ENCODE peak calls at places on chromosomes 16 and 17, in seven cellular contexts. K, C, Q, J, A, Z and N are unnamed samples.

GRCh38 chr16:85879975-85880831 is 18.8 kb upstream of the IRF8 start:
- DNase-seq in Q (no peak), C (no peak), J (no peak), Z (no peak), K (no peak), A (no peak), N (no peak)

GRCh38 chr16:19559242-19559910 is 3.9 kb downstream of the VPS35L start:
- DNase-seq in K (peak; percentile 34), C (no peak), Z (peak; percentile 26), A (peak; percentile 34), J (peak; percentile 23), Q (no peak), N (peak; percentile 63)

GRCh38 chr16:83772806-83773205 is 35.0 kb upstream of the HSBP1 start:
- DNase-seq in Q (no peak), C (no peak), J (no peak), Z (no peak), A (no peak), K (no peak), N (no peak)

GRCh38 chr17:3911271-3912053 is 4.8 kb downstream of the P2RX1 start:
- DNase-seq in A (peak; percentile 94), J (peak; percentile 71), Z (no peak), K (no peak), Q (peak; percentile 64), C (no peak), N (no peak)

GRCh38 chr16:88619859-88620655 is 18.3 kb upstream of the IL17C start:
- DNase-seq in Q (no peak), A (no peak), Z (no peak), K (no peak), J (peak; percentile 70), C (no peak), N (no peak)

GRCh38 chr16:81785138-81785924 is 6.2 kb downstream of the PLCG2 start:
- DNase-seq in C (no peak), Q (no peak), Z (no peak), A (no peak), J (no peak), K (no peak), N (no peak)

GRCh38 chr17:42675984-42676423 is 790 bp downstream of the PLEKHH3 start:
- DNase-seq in A (no peak), Q (peak; percentile 72), K (peak; percentile 34), C (no peak), Z (peak; percentile 19), J (no peak), N (peak; percentile 48)

GRCh38 chr17:61723914-61724313 is 132.9 kb upstream of the NACA2 start:
- DNase-seq in C (no peak), J (no peak), A (no peak), Z (no peak), Q (no peak), K (no peak), N (no peak)

GRCh38 chr16:24504467-24505345 is 34.7 kb upstream of the RBBP6 start:
- DNase-seq in J (peak; percentile 28), Q (peak; percentile 41), C (peak; percentile 40), K (peak; percentile 59), Z (peak; percentile 33), A (peak; percentile 55), N (peak; percentile 64)

GRCh38 chr16:69276143-69277115 is 34.7 kb upstream of the VPS4A start:
- DNase-seq in J (no peak), Q (peak; percentile 67), K (peak; percentile 28), Z (peak; percentile 91), A (no peak), C (no peak), N (no peak)

GRCh38 chr16:88614818-88615580 is 23.4 kb upstream of the IL17C start:
- DNase-seq in C (no peak), K (no peak), J (no peak), Z (no peak), A (no peak), Q (no peak), N (no peak)

GRCh38 chr17:48634446-48635208 is 8.5 kb upstream of the HOXB9 start:
- DNase-seq in K (no peak), C (no peak), Q (no peak), A (no peak), Z (no peak), J (no peak), N (no peak)

GRCh38 chr17:10119203-10120112 is 78.9 kb downstream of the GAS7 start:
- DNase-seq in C (no peak), K (no peak), A (no peak), Z (no peak), Q (peak; percentile 58), J (no peak), N (no peak)

GRCh38 chr17:48542956-48543853 is 1.7 kb downstream of the HOXB2 start:
- DNase-seq in C (peak; percentile 39), Q (no peak), K (peak; percentile 57), Z (no peak), A (peak; percentile 58), J (peak; percentile 43), N (peak; percentile 74)

GRCh38 chr16:13109171-13109570 is 207.8 kb downstream of the SHISA9 start:
- DNase-seq in A (no peak), K (no peak), Q (no peak), J (no peak), C (no peak), Z (no peak), N (no peak)

GRCh38 chr17:4559851-4560820 is at the start of gene GGT6:
- DNase-seq in J (no peak), C (no peak), A (no peak), Z (no peak), K (no peak), Q (no peak), N (no peak)

GRCh38 chr16:85415196-85415988 is 197.7 kb upstream of the GSE1 start:
- DNase-seq in Z (no peak), Q (peak; percentile 39), J (peak; percentile 4), A (no peak), K (no peak), C (no peak), N (no peak)

GRCh38 chr16:67641779-67642708 is 2.9 kb upstream of the CARMIL2 start:
- DNase-seq in A (no peak), C (no peak), J (no peak), Q (peak; percentile 73), Z (no peak), K (no peak), N (peak; percentile 23)

GRCh38 chr17:17681187-17681743 is at the start of gene RAI1:
- DNase-seq in Z (peak; percentile 71), C (peak; percentile 76), A (peak; percentile 78), Q (peak; percentile 85), J (peak; percentile 62), K (peak; percentile 83), N (peak; percentile 77)

GRCh38 chr16:87371261-87371866 is 12.2 kb downstream of the FBXO31 start:
- DNase-seq in A (no peak), K (no peak), Z (no peak), J (no peak), Q (no peak), C (no peak), N (no peak)

GRCh38 chr17:68627956-68628355 is 26.8 kb upstream of the FAM20A start:
- DNase-seq in Q (no peak), C (no peak), J (no peak), A (no peak), K (no peak), Z (no peak), N (no peak)

GRCh38 chr17:63621229-63621683 is 961 bp upstream of the MAP3K3 start:
- DNase-seq in Q (no peak), J (no peak), Z (no peak), K (no peak), C (no peak), A (no peak), N (no peak)

GRCh38 chr17:5282639-5283217 is 644 bp downstream of the RABEP1 start:
- DNase-seq in Z (no peak), C (no peak), K (no peak), J (no peak), A (no peak), Q (peak; percentile 28), N (peak; percentile 59)

GRCh38 chr16:74450236-74450635 is 29.0 kb upstream of the CLEC18B start:
- DNase-seq in A (no peak), Z (no peak), C (no peak), Q (no peak), J (no peak), K (no peak), N (no peak)

GRCh38 chr16:89495121-89495520 is 4.8 kb upstream of the ANKRD11 start:
- DNase-seq in C (no peak), Q (no peak), J (no peak), K (no peak), Z (no peak), A (no peak), N (no peak)

GRCh38 chr17:78903101-78903779 is at the start of gene CEP295NL:
- DNase-seq in Z (no peak), J (no peak), K (no peak), Q (no peak), A (no peak), C (peak; percentile 48), N (peak; percentile 21)

GRCh38 chr17:39591958-39592954 is 15.5 kb downstream of the NEUROD2 start:
- DNase-seq in K (peak; percentile 64), Z (peak; percentile 19), C (peak; percentile 70), J (no peak), Q (no peak), A (no peak), N (peak; percentile 56)

GRCh38 chr17:9021158-9021984 is at the start of gene NTN1:
- DNase-seq in Z (peak; percentile 5), Q (peak; percentile 73), K (peak; percentile 61), C (peak; percentile 46), A (peak; percentile 76), J (no peak), N (peak; percentile 66)

GRCh38 chr17:31487648-31488263 is 96.3 kb downstream of the RAB11FIP4 start:
- DNase-seq in K (peak; percentile 94), A (peak; percentile 92), Q (peak; percentile 90), Z (no peak), C (peak; percentile 95), J (peak; percentile 96), N (peak; percentile 61)

GRCh38 chr16:89924298-89924924 is 1.3 kb downstream of the TUBB3 start:
- DNase-seq in J (no peak), A (peak; percentile 39), K (no peak), Q (peak; percentile 39), Z (no peak), C (peak; percentile 48), N (peak; percentile 73)

GRCh38 chr16:4536391-4537106 is 2.0 kb downstream of the CDIP1 start:
- DNase-seq in J (no peak), K (no peak), A (no peak), C (no peak), Q (no peak), Z (no peak), N (no peak)

GRCh38 chr16:20041924-20042596 is 31.6 kb downstream of the GPR139 start:
- DNase-seq in Z (no peak), A (no peak), C (no peak), Q (no peak), J (no peak), K (no peak), N (no peak)

GRCh38 chr17:10127819-10128375 is 70.5 kb downstream of the GAS7 start:
- DNase-seq in C (no peak), Q (peak; percentile 88), A (no peak), K (peak; percentile 63), Z (peak; percentile 88), J (no peak), N (no peak)

GRCh38 chr17:83084621-83085056 is 5.2 kb downstream of the METRNL start:
- DNase-seq in C (no peak), K (no peak), A (no peak), J (no peak), Q (no peak), Z (no peak), N (no peak)

GRCh38 chr16:12801511-12802042 is 2.1 kb downstream of the CPPED1 start:
- DNase-seq in Q (no peak), J (no peak), K (no peak), C (no peak), Z (peak; percentile 71), A (no peak), N (no peak)